ENCODE peak calls at places on chromosomes 13 and 19, in four cellular contexts. Z, X, D and Y are unnamed samples.

GRCh38 chr13:90238433-90238832 is 1109.1 kb upstream of the MIR17HG start:
- DNase-seq in X (no peak), Z (no peak), D (no peak), Y (peak; percentile 27)

GRCh38 chr13:79937311-79938243 is 403.3 kb downstream of the SPRY2 start:
- DNase-seq in X (no peak), D (no peak), Z (no peak), Y (no peak)

GRCh38 chr13:46609726-46610125 is 56.8 kb downstream of the LRCH1 start:
- DNase-seq in X (no peak), D (no peak), Z (no peak), Y (no peak)

GRCh38 chr19:30086916-30087315 is 144.9 kb downstream of the URI1 start:
- DNase-seq in X (no peak), Z (no peak), D (no peak), Y (no peak)

GRCh38 chr19:16208064-16208759 is 10.5 kb downstream of the AP1M1 start:
- DNase-seq in D (peak; percentile 36), X (peak; percentile 43), Z (no peak), Y (no peak)

GRCh38 chr13:110259651-110260050 is 47.3 kb downstream of the COL4A1 start:
- DNase-seq in D (no peak), X (no peak), Z (no peak), Y (no peak)

GRCh38 chr13:27943951-27944350 is 24.2 kb downstream of the PDX1 start:
- DNase-seq in Z (no peak), D (no peak), X (no peak), Y (no peak)

GRCh38 chr19:19026299-19026971 is 6.9 kb downstream of the SUGP2 start:
- DNase-seq in D (no peak), Z (no peak), X (no peak), Y (peak; percentile 25)

GRCh38 chr13:80877944-80878241 is 537.0 kb upstream of the SPRY2 start:
- DNase-seq in D (no peak), X (no peak), Z (no peak), Y (no peak)

GRCh38 chr19:23823952-23824389 is 65.3 kb upstream of the ZNF681 start:
- DNase-seq in X (no peak), D (no peak), Z (no peak), Y (peak; percentile 94)